ENCODE peak calls at places on chromosomes 6 and 20, in six cellular contexts. K is HCT116, J is A549, D is endothelial cell of umbilical vein, H is GM12878, G is HepG2. W is an unnamed sample.

GRCh38 chr20:49186535-49187329 is 1.4 kb downstream of the STAU1 start:
- DNase-seq in K (no peak), J (peak; percentile 52), D (peak; percentile 71), H (no peak), G (peak; percentile 62), W (peak; percentile 77)

GRCh38 chr20:50577175-50578018 is 67.2 kb downstream of the PTPN1 start:
- DNase-seq in K (no peak), J (no peak), D (no peak), H (no peak), G (no peak), W (no peak)

GRCh38 chr6:108002365-108003221 is 44.6 kb upstream of the SEC63 start:
- DNase-seq in K (no peak), J (peak; percentile 75), D (peak; percentile 26), H (no peak), G (peak; percentile 98), W (no peak)

GRCh38 chr6:105626290-105627158 is 223.6 kb upstream of the PREP start:
- DNase-seq in K (no peak), J (no peak), D (no peak), H (no peak), G (no peak), W (no peak)

GRCh38 chr20:57342829-57343228 is 8.2 kb upstream of the RAE1 start:
- DNase-seq in K (no peak), J (no peak), D (no peak), H (no peak), G (no peak), W (no peak)

GRCh38 chr20:2507875-2508630 is 662 bp downstream of the ZNF343 start:
- DNase-seq in K (no peak), J (peak; percentile 21), D (peak; percentile 9), H (no peak), G (peak; percentile 24), W (peak; percentile 13)

GRCh38 chr6:96562886-96563285 is at the start of gene FHL5:
- DNase-seq in K (no peak), J (no peak), D (no peak), H (no peak), G (no peak), W (no peak)

GRCh38 chr20:32993484-32994050 is 10.7 kb downstream of the SUN5 start:
- DNase-seq in K (no peak), J (no peak), D (no peak), H (no peak), G (no peak), W (no peak)

GRCh38 chr6:146785001-146785585 is 186.3 kb downstream of the ADGB start:
- DNase-seq in K (peak; percentile 56), J (peak; percentile 42), D (peak; percentile 40), H (no peak), G (peak; percentile 36), W (peak; percentile 79)

GRCh38 chr6:398065-398464 is 6.5 kb downstream of the IRF4 start:
- DNase-seq in K (no peak), J (no peak), D (no peak), H (no peak), G (no peak), W (no peak)

GRCh38 chr6:116034327-116034726 is 26.4 kb downstream of the FRK start:
- DNase-seq in K (no peak), J (peak; percentile 56), D (peak; percentile 36), H (no peak), G (no peak), W (no peak)

GRCh38 chr6:4804095-4804494 is 27.9 kb downstream of the CDYL start:
- DNase-seq in K (no peak), J (peak; percentile 25), D (no peak), H (no peak), G (peak; percentile 34), W (peak; percentile 70)

GRCh38 chr6:46898011-46898410 is 23.7 kb downstream of the ADGRF5 start:
- DNase-seq in K (no peak), J (no peak), D (no peak), H (no peak), G (no peak), W (no peak)

GRCh38 chr6:43276180-43277082 is 21.6 kb upstream of the SLC22A7 start:
- DNase-seq in K (no peak), J (no peak), D (no peak), H (no peak), G (peak; percentile 82), W (no peak)

DNA sequence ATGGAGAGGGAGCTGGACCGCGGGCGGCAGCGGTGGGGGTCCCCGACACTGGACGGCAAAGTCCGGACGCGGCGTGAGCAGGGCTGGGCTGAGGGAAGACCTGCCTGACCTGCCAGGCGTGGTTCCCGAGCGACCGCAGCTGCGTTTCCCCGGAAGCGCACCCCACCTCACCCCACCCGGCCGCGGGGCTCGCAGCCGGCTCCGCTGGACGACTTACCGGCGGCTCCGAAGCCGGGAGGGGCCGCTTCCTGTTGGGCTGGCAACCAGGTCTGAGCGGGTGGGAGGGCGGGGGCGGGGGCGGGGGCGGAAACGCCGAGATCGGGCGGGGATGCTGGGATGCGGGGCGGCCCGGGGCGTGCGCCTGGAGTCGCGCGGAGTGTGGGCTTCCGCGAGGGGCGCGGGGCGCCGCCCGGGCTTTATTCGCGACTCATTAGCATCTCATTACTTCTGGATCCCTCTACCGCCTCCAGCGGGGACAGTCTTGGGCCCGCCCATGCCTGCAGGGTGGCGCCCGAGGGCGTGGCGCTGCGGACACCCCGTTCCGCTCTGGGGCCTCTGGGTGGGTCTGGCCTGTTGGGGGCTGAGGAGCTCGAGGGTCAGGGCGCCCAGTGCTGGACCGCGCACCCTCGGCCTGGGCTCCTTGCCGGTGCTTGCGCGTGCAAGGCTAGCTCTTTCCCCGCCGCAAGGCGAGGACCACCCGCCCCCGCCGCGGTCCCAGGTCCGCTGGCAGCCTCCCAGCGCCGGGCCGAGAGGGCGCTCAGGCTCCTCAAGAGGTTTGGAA is at the start of gene MICAL1:
- DNase-seq in K (no peak), J (peak; percentile 33), D (peak; percentile 17), H (peak; percentile 45), G (peak; percentile 30), W (peak; percentile 82)
- TF ChIP-seq POLR2A in K (no peak), J (peak; percentile 47), D (peak; percentile 68), H (peak; percentile 82), G (peak; percentile 14), W (no peak)

DNA sequence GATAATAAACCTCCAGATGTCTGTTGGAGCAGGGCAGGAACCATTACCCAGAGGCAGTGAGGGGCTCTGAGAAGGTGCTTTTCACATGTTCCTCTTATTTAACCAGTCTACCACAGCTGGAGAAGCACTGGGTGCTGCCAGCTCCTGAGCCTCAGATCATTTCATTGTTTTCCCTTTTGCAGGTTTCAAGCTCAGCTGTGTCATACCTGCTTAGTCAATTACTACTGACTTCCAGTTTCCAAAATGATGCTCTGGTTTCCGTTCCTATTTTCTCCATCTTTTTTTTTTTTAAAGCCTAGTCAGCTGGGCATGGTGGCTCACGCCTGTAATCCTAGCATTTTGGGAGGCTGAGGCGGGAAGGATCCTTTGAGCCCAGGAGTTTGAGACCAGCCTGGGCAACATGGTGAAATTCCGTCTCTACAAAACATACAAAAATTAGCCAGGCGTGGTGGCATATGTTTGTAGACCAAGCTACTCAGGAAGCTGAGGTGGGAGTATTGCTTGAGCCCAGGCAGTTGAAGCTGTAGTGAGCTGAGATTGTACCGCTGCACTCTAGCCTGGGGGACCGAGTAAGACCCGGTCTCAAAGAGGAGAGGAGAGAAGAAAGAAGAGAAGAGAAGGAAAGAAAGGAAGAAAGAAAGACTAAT is 6.7 kb downstream of the FLOT1 start:
- DNase-seq in K (no peak), J (no peak), D (no peak), H (peak; percentile 74), G (no peak), W (no peak)
- TF ChIP-seq MAX in K (no peak), J (no peak), D (no peak), H (no peak), G (no peak), W (no peak)

DNA sequence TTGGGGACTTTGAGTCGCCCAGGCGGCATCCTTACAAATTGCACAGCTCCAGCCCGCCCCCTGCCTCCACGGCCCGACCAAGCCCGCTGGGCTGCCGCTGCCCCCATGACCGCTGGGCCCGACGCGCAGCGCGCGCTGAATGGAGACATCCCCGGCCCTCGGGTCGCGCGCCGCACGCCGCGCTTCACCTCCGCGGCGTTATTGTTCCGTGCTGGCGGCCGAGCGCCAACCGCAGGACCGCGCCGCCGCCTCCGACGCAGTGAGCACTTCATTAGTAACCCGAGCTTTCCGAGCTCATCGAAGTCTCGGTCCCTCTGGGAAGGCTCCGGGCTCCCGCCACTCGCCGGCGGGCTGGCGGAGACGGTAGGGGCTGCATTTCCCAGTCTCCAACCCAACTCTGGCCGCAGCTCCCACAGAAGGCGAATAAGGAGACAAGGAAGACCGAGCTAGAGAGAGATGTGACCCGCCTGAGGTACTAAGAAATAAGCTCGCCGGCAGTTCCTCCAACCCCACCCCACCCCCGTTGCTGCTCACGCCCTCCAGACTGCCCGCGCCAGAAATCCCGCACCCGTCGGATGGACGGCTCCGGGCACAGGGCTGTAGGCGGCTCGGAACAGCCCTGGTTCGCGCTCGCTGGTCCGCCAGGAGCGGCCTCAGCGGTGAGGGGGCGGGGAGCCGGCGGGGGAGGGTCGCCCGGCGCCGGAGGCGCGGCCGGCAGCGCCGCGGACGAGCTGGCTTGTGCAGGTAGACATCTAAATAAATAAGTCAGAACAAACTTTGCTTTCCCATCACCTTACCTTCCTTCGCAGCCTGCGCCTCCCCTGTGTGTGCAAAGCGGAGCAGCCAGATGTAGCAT is 683 bp downstream of the EPHA7 start:
- DNase-seq in K (no peak), J (peak; percentile 4), D (peak; percentile 47), H (no peak), G (no peak), W (no peak)
- TF ChIP-seq CTCF in K (no peak), J (no peak), D (no peak), H (no peak), G (no peak), W (no peak)

DNA sequence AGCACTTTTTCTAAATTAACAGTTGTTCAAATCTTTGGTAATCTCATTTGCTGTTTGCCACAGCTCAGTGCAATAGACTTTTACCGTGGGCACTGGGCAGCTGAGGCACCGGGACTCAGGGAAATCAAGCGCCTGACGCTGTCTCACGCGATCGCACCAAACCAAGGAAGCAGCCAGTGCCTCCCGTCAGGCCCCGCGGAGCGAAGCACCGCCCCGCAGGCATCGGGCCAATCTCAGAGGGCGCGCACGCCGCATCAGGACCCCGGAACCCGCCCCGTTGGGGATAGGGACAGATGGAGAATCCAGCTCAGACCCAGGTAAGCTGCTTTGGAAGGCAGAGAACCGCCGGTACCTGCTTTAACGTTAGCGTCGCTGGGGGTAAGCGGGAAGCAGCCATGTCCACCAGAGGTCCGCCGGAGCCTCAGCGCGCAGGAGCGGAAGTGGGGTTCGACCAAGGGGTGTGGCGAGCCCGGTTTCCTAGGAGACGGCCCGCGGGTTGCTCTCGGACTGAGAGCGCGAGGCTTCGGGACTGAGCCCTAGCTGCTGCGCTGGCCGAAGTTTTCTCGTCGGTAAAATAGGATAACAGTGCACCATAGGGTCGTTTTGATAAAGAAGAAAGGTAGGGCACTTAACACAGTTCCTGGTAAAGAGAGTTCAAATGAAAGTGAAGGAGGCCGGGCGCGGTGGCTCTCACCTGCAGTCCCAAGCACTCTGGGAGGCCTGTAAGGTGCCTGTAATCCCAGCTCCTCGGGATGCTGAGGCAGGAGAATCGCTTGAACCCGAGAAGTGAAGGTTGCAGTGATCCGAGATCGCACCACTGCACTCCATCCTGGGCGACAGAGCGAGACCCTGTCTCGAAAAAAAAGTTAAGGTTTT is at the start of gene LYRM2:
- DNase-seq in K (peak; percentile 78), J (peak; percentile 87), D (peak; percentile 96), H (peak; percentile 71), G (peak; percentile 84), W (peak; percentile 93)
- TF ChIP-seq POLR2A in K (no peak), J (peak; percentile 50), D (peak; percentile 85), H (peak; percentile 96), G (peak; percentile 93), W (peak; percentile 96)

GRCh38 chr6:52759085-52759484 is 4.2 kb downstream of the GSTA2 start:
- DNase-seq in K (no peak), J (no peak), D (no peak), H (no peak), G (peak; percentile 19), W (no peak)
- TF ChIP-seq MAX in K (no peak), J (no peak), D (no peak), H (no peak), G (no peak), W (no peak)